ENCODE peak calls at places on chromosomes 11 and 22, in seven cellular contexts. N is mesenchymal stem cell, K is mesendoderm, H is H9, V is IMR-90, L is H1, O is trophoblast cell. U is an unnamed sample.

GRCh38 chr11:46382644-46383403 is 1.4 kb downstream of the MDK start:
- DNase-seq in K (peak; percentile 74), H (peak; percentile 75), N (peak; percentile 60), L (no peak), O (peak; percentile 35), V (peak; percentile 46), U (no peak)

GRCh38 chr11:23212829-23213228 is 352.6 kb upstream of the CCDC179 start:
- DNase-seq in L (no peak), V (no peak), N (no peak), H (no peak), K (no peak), O (no peak), U (no peak)

GRCh38 chr22:32245042-32245441 is 10.1 kb downstream of the SLC5A4 start:
- DNase-seq in V (no peak), H (no peak), O (no peak), N (no peak), K (no peak), L (no peak), U (no peak)

GRCh38 chr22:45636668-45637067 is 35.0 kb upstream of the ATXN10 start:
- DNase-seq in N (no peak), K (no peak), V (no peak), H (no peak), L (no peak), O (no peak), U (no peak)

GRCh38 chr11:3160252-3161031 is 4.7 kb downstream of the OSBPL5 start:
- DNase-seq in O (peak; percentile 37), K (peak; percentile 96), V (peak; percentile 92), H (peak; percentile 96), L (peak; percentile 87), N (peak; percentile 96), U (peak; percentile 96)

GRCh38 chr11:12066799-12067508 is 43.4 kb upstream of the MICAL2 start:
- DNase-seq in H (peak; percentile 51), V (peak; percentile 56), N (peak; percentile 84), K (peak; percentile 98), O (peak; percentile 87), L (no peak), U (no peak)

GRCh38 chr11:117175781-117176180 is 2.8 kb upstream of the SIDT2 start:
- DNase-seq in K (no peak), V (no peak), O (no peak), N (no peak), H (no peak), L (no peak), U (no peak)

GRCh38 chr22:42814215-42814614 is 42.9 kb downstream of the ARFGAP3 start:
- DNase-seq in O (no peak), V (no peak), K (no peak), N (no peak), H (no peak), L (no peak), U (no peak)

GRCh38 chr11:88704505-88704904 is 361.3 kb downstream of the GRM5 start:
- DNase-seq in H (no peak), L (no peak), V (peak; percentile 5), N (no peak), O (no peak), K (peak; percentile 22), U (peak; percentile 8)

GRCh38 chr22:41288245-41288946 is 2.4 kb upstream of the RANGAP1 start:
- DNase-seq in L (no peak), O (no peak), K (peak; percentile 96), N (peak; percentile 95), H (peak; percentile 58), V (peak; percentile 88), U (no peak)

GRCh38 chr11:1049431-1049891 is 12.9 kb upstream of the MUC6 start:
- DNase-seq in O (no peak), N (no peak), H (no peak), V (no peak), K (no peak), L (no peak), U (no peak)

GRCh38 chr11:76277298-76278175 is 71.2 kb upstream of the WNT11 start:
- DNase-seq in L (no peak), O (no peak), H (no peak), K (no peak), V (no peak), N (no peak), U (no peak)

GRCh38 chr11:79026803-79027445 is 413.9 kb downstream of the TENM4 start:
- DNase-seq in L (no peak), N (no peak), V (peak; percentile 51), K (no peak), O (no peak), H (no peak), U (no peak)

GRCh38 chr22:45678961-45679912 is 7.6 kb downstream of the ATXN10 start:
- DNase-seq in N (peak; percentile 34), L (no peak), K (no peak), O (no peak), V (peak; percentile 91), H (no peak), U (no peak)

GRCh38 chr22:19663286-19663815 is 51.0 kb upstream of the SEPTIN5 start:
- DNase-seq in K (no peak), H (no peak), O (no peak), N (peak; percentile 26), L (no peak), V (peak; percentile 76), U (no peak)

GRCh38 chr11:42338056-42338455 is 878.6 kb upstream of the LRRC4C start:
- DNase-seq in H (no peak), V (no peak), L (no peak), O (no peak), N (no peak), K (peak; percentile 10), U (no peak)

GRCh38 chr22:42334875-42335512 is 64.5 kb upstream of the TCF20 start:
- DNase-seq in H (no peak), O (no peak), K (no peak), L (no peak), V (no peak), N (no peak), U (no peak)

GRCh38 chr11:16469968-16470367 is 113.6 kb upstream of the SOX6 start:
- DNase-seq in H (no peak), L (peak; percentile 2), K (peak; percentile 71), O (no peak), N (no peak), V (no peak), U (no peak)
- H2AK5ac ChIP-seq in H (no peak overlapping the region), L (no peak overlapping the region), K (no peak overlapping the region), O (no peak overlapping the region), N (no peak overlapping the region), V (no peak overlapping the region), U (no peak overlapping the region)

GRCh38 chr11:19844806-19845205 is 132.2 kb downstream of the NAV2 start:
- DNase-seq in H (no peak), L (no peak), O (no peak), V (no peak), K (no peak), N (no peak), U (no peak)

GRCh38 chr11:19843106-19843505 is 130.5 kb downstream of the NAV2 start:
- DNase-seq in K (no peak), L (no peak), V (no peak), O (no peak), N (no peak), H (no peak), U (no peak)

GRCh38 chr11:19844012-19844411 is 131.4 kb downstream of the NAV2 start:
- DNase-seq in V (no peak), K (no peak), N (no peak), L (no peak), H (no peak), O (no peak), U (no peak)

GRCh38 chr11:19845633-19846032 is 133.0 kb downstream of the NAV2 start:
- DNase-seq in O (no peak), N (no peak), H (no peak), V (no peak), K (no peak), L (no peak), U (no peak)

GRCh38 chr11:19842505-19842904 is 129.9 kb downstream of the NAV2 start:
- DNase-seq in H (no peak), N (no peak), K (no peak), L (no peak), O (no peak), V (no peak), U (no peak)
- H2AK5ac ChIP-seq in H (no peak overlapping the region), N (no peak overlapping the region), K (no peak overlapping the region), L (no peak overlapping the region), O (no peak overlapping the region), V (no peak overlapping the region), U (no peak overlapping the region)

GRCh38 chr11:13229675-13230359 is 47.8 kb upstream of the BMAL1 start:
- DNase-seq in N (no peak), H (no peak), L (no peak), V (no peak), K (no peak), O (no peak), U (no peak)

GRCh38 chr11:13228569-13228968 is 49.0 kb upstream of the BMAL1 start:
- DNase-seq in N (no peak), K (no peak), L (no peak), O (no peak), H (no peak), V (no peak), U (no peak)

GRCh38 chr11:13225058-13226001 is 52.3 kb upstream of the BMAL1 start:
- DNase-seq in K (no peak), V (no peak), H (no peak), L (no peak), O (peak; percentile 55), N (no peak), U (no peak)

GRCh38 chr11:13227676-13228255 is 49.8 kb upstream of the BMAL1 start:
- DNase-seq in O (no peak), K (no peak), H (no peak), N (no peak), L (no peak), V (no peak), U (no peak)

GRCh38 chr11:13229136-13229535 is 48.5 kb upstream of the BMAL1 start:
- DNase-seq in O (no peak), L (no peak), N (no peak), K (no peak), H (no peak), V (no peak), U (no peak)
- H2AK5ac ChIP-seq in O (no peak overlapping the region), L (no peak overlapping the region), N (no peak overlapping the region), K (no peak overlapping the region), H (no peak overlapping the region), V (peak overlapping the region; percentile 45), U (peak overlapping the region; percentile 22)

DNA sequence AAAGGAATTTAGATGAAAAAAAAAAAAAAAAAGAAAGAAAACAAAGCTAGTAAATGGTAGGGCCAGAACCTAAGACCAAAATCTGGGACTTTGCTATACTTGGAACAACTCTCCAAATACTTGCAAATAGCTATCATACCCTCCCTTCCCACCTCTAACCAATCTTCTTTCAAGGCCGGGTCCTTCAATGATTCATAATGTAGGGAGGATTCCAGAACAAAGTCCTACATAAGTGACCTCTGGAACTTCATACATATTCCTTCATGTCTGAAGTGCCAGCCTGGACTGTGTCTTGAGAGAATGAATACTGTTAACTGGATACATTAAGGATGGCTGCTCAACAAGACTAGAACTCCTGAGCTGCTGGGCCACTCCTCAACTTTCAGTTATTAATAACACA is 9.9 kb downstream of the STK33 start:
- DNase-seq in N (no peak), H (no peak), L (no peak), K (no peak), V (peak; percentile 47), O (no peak), U (no peak)
- H2AK5ac ChIP-seq in N (no peak overlapping the region), H (no peak overlapping the region), L (no peak overlapping the region), K (no peak overlapping the region), V (no peak overlapping the region), O (no peak overlapping the region), U (no peak overlapping the region)

GRCh38 chr11:44497995-44498394 is 67.5 kb upstream of the CD82 start:
- DNase-seq in H (no peak), L (no peak), N (no peak), O (no peak), K (no peak), V (no peak), U (no peak)
- H2AK5ac ChIP-seq in H (no peak overlapping the region), L (no peak overlapping the region), N (no peak overlapping the region), O (no peak overlapping the region), K (no peak overlapping the region), V (no peak overlapping the region), U (no peak overlapping the region)

U was measured in neuronal stem cell.